ENCODE peak calls at places on chromosomes 7 and 10, in seven cellular contexts. Z is activated CD8-positive, alpha-beta T cell treated with anti-CD3 and anti-CD28 coated beads for 36 hours; J is heart left ventricle; N is left ventricle myocardium inferior; R is endodermal cell; S is RWPE1; G is right atrium auricular region. A is an unnamed sample.

GRCh38 chr7:1673581-1674102 is 3.6 kb downstream of the ELFN1 start:
- DNase-seq in Z (no peak), J (peak; percentile 46), N (no peak), R (peak; percentile 22), S (no peak), G (no peak), A (no peak)

GRCh38 chr10:43128958-43129706 is 9.1 kb upstream of the CSGALNACT2 start:
- DNase-seq in Z (peak; percentile 63), J (no peak), N (no peak), R (peak; percentile 45), S (peak; percentile 75), G (peak; percentile 54), A (peak; percentile 93)

GRCh38 chr7:29499932-29500331 is 63.7 kb upstream of the PRR15 start:
- DNase-seq in Z (no peak), J (no peak), N (no peak), R (no peak), S (no peak), G (no peak), A (no peak)

GRCh38 chr10:17984056-17984455 is 32.3 kb downstream of the SLC39A12 start:
- DNase-seq in Z (no peak), J (no peak), N (no peak), R (no peak), S (no peak), G (no peak), A (no peak)

GRCh38 chr7:90383879-90384278 is 19.4 kb upstream of the CLDN12 start:
- DNase-seq in Z (no peak), J (no peak), N (no peak), R (no peak), S (no peak), G (no peak), A (no peak)

GRCh38 chr7:84372155-84372621 is 177.6 kb upstream of the SEMA3A start:
- DNase-seq in Z (peak; percentile 3), J (no peak), N (no peak), R (no peak), S (peak; percentile 42), G (no peak), A (peak; percentile 58)

GRCh38 chr10:96746503-96746902 is 26.2 kb upstream of the PIK3AP1 start:
- DNase-seq in Z (no peak), J (no peak), N (no peak), R (no peak), S (no peak), G (no peak), A (no peak)

GRCh38 chr10:32253300-32253699 is 93.7 kb downstream of the EPC1 start:
- DNase-seq in Z (peak; percentile 25), J (no peak), N (no peak), R (peak; percentile 84), S (peak; percentile 79), G (no peak), A (no peak)

GRCh38 chr10:59064759-59065498 is 111.5 kb upstream of the PHYHIPL start:
- DNase-seq in Z (no peak), J (no peak), N (no peak), R (no peak), S (no peak), G (no peak), A (no peak)

GRCh38 chr10:132788831-132789219 is 2.9 kb upstream of the NKX6-2 start:
- DNase-seq in Z (no peak), J (no peak), N (no peak), R (peak; percentile 71), S (no peak), G (no peak), A (no peak)

GRCh38 chr7:49776994-49777393 is 3.6 kb downstream of the VWC2 start:
- DNase-seq in Z (no peak), J (no peak), N (no peak), R (peak; percentile 91), S (no peak), G (no peak), A (no peak)

GRCh38 chr7:38773430-38773829 is 135.6 kb downstream of the VPS41 start:
- DNase-seq in Z (no peak), J (no peak), N (no peak), R (no peak), S (no peak), G (no peak), A (no peak)

GRCh38 chr7:82015751-82016150 is 245.9 kb upstream of the HGF start:
- DNase-seq in Z (no peak), J (no peak), N (no peak), R (no peak), S (peak; percentile 7), G (no peak), A (no peak)

GRCh38 chr10:52314007-52314821 is at the start of gene DKK1:
- DNase-seq in Z (peak; percentile 46), J (peak; percentile 73), N (peak; percentile 41), R (peak; percentile 96), S (peak; percentile 81), G (peak; percentile 62), A (peak; percentile 43)
- TF ChIP-seq CTCF in Z (no peak), J (peak; percentile 62), N (peak; percentile 69), R (peak; percentile 97), S (peak; percentile 91), G (peak; percentile 61), A (peak; percentile 93)

GRCh38 chr10:62638062-62638477 is 166.4 kb upstream of the ADO start:
- DNase-seq in Z (no peak), J (no peak), N (no peak), R (no peak), S (no peak), G (peak; percentile 68), A (no peak)

GRCh38 chr10:62637249-62638061 is 167.1 kb upstream of the ADO start:
- DNase-seq in Z (peak; percentile 90), J (no peak), N (no peak), R (no peak), S (peak; percentile 20), G (no peak), A (no peak)

GRCh38 chr10:62635127-62635526 is 169.4 kb upstream of the ADO start:
- DNase-seq in Z (no peak), J (no peak), N (no peak), R (no peak), S (no peak), G (no peak), A (no peak)

GRCh38 chr10:62639139-62639538 is 165.4 kb upstream of the ADO start:
- DNase-seq in Z (no peak), J (no peak), N (no peak), R (no peak), S (no peak), G (no peak), A (no peak)

DNA sequence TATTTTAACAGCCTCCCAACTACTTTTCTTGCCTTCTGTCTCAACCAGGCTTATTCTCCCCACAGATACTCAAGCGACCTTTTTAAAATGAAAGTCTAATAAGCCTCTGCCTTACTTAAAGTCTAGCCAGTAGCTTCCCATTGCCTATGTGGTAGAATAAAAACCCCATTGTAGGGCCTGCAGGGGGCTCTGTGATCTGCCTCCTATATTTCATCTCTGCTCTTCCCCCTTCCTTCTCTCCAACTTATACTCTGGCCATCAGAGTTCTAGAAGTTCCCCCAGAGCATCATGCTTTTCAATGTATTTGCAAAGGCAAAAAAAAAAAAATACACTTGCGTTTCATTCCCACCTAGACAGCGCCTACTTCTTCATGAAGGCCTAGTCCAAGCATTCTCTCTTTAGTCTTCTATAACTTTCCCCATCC is 167.7 kb upstream of the ADO start:
- DNase-seq in Z (peak; percentile 41), J (no peak), N (no peak), R (no peak), S (no peak), G (no peak), A (no peak)
- TF ChIP-seq CTCF in Z (no peak), J (no peak), N (peak; percentile 18), R (peak; percentile 60), S (no peak), G (no peak), A (peak; percentile 3)

DNA sequence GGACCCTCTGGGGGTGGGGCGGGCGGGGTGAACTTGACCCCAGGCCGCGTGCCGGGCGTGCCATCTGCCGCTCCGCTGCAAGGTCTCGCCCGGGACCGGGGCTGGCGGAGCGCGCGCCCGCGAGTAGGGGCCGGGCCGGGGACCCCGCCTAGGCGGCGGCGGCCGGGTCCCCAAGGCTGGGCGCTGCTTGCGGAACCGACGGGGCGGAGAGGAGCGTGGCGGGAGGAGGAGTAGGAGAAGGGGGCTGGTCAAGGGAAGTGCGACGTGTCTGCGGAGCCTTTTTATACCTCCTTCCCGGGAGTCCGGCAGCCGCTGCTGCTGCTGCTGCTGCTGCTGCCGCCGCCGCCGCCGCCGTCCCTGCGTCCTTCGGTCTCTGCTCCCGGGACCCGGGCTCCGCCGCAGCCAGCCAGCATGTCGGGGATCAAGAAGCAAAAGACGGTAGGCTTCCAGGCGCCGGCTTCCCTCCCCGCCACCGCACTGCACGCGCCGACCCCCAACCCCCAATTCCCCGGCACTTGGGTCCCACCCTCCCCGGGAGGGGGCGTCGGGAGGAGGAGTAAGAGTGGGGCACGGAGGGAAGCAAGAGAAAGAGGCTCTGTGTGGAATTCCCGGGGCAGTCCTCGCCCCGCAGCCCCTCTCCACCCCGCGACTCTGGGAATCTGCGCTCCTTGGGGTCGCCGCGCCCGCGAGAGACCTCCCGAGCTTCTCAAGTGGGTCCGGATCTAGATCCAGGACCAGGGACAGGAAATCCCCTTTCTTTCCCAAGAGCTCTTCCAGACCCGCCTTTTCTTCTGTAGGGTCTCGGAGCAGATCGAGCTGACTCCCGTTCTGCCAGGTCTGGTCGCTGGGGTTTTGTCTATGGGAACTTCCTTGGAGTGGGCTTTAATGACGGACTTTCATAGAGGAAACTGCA is at the start of gene PAPSS2:
- DNase-seq in Z (peak; percentile 25), J (peak; percentile 86), N (peak; percentile 72), R (peak; percentile 86), S (peak; percentile 37), G (peak; percentile 65), A (peak; percentile 30)
- TF ChIP-seq CTCF in Z (no peak), J (no peak), N (no peak), R (peak; percentile 49), S (no peak), G (no peak), A (peak; percentile 5)

DNA sequence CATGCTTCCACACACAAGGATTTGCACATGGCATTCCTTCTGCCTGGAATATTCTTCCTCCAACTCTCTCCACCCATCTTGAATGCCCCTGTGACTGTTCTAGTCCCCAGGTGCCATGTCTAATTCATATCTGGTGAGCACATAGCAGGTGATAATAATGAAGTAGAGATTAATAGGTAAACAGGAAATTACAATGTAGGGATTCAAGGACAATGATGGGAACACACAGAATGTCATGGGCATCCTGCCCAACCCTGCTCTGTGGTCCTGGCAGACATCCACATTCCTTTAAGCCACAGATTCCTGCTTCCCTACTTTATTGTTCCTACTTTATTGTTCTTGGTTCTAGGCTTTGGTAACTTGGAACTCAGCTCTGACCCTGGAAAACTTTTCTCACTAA is 115.8 kb downstream of the THSD7A start:
- DNase-seq in Z (no peak), J (no peak), N (peak; percentile 13), R (no peak), S (no peak), G (no peak), A (no peak)
- TF ChIP-seq CTCF in Z (no peak), J (no peak), N (no peak), R (no peak), S (no peak), G (no peak), A (no peak)